ENCODE peak calls at places on chromosomes 16 and 17, in five cellular contexts. One of them, this sample, is unnamed.

GRCh38 chr17:52147872-52148271 is 10.6 kb downstream of the CA10 start:
- DNase-seq in dorsolateral prefrontal cortex: no peak
- DNase-seq in lower lobe of right lung: no peak
- DNase-seq in colonic mucosa: no peak
- DNase-seq in fibroblast of lung: no peak
- DNase-seq in this sample: no peak

GRCh38 chr16:88925540-88925887 is 51.5 kb downstream of the CBFA2T3 start:
- DNase-seq in dorsolateral prefrontal cortex: no peak
- DNase-seq in lower lobe of right lung: no peak
- DNase-seq in colonic mucosa: no peak
- DNase-seq in fibroblast of lung: no peak
- DNase-seq in this sample: no peak

GRCh38 chr17:44935116-44935515 is 12.5 kb downstream of the KIF18B start:
- DNase-seq in dorsolateral prefrontal cortex: no peak
- DNase-seq in lower lobe of right lung: peak
- DNase-seq in colonic mucosa: no peak
- DNase-seq in fibroblast of lung: no peak
- DNase-seq in this sample: no peak

GRCh38 chr17:28864991-28865849 is 10.4 kb downstream of the ERAL1 start:
- DNase-seq in dorsolateral prefrontal cortex: no peak
- DNase-seq in lower lobe of right lung: no peak
- DNase-seq in colonic mucosa: peak
- DNase-seq in fibroblast of lung: no peak
- DNase-seq in this sample: no peak

GRCh38 chr16:15484662-15485061 is 50.3 kb downstream of the BMERB1 start:
- DNase-seq in dorsolateral prefrontal cortex: no peak
- DNase-seq in lower lobe of right lung: no peak
- DNase-seq in colonic mucosa: no peak
- DNase-seq in fibroblast of lung: peak
- DNase-seq in this sample: no peak

GRCh38 chr17:74351552-74352210 is 10.0 kb downstream of the BTBD17 start:
- DNase-seq in dorsolateral prefrontal cortex: peak
- DNase-seq in lower lobe of right lung: no peak
- DNase-seq in colonic mucosa: no peak
- DNase-seq in fibroblast of lung: no peak
- DNase-seq in this sample: no peak

GRCh38 chr16:12255919-12256665 is 279.6 kb downstream of the SNX29 start:
- DNase-seq in dorsolateral prefrontal cortex: no peak
- DNase-seq in lower lobe of right lung: no peak
- DNase-seq in colonic mucosa: no peak
- DNase-seq in fibroblast of lung: no peak
- DNase-seq in this sample: no peak

GRCh38 chr16:10922328-10923145 is 19.7 kb downstream of the DEXI start:
- DNase-seq in dorsolateral prefrontal cortex: no peak
- DNase-seq in lower lobe of right lung: peak
- DNase-seq in colonic mucosa: no peak
- DNase-seq in fibroblast of lung: peak
- DNase-seq in this sample: no peak

GRCh38 chr16:73015612-73016487 is 32.1 kb downstream of the ZFHX3 start:
- DNase-seq in dorsolateral prefrontal cortex: no peak
- DNase-seq in lower lobe of right lung: peak
- DNase-seq in colonic mucosa: no peak
- DNase-seq in fibroblast of lung: no peak
- DNase-seq in this sample: no peak

GRCh38 chr17:60901222-60901621 is 223.6 kb downstream of the BCAS3 start:
- DNase-seq in dorsolateral prefrontal cortex: no peak
- DNase-seq in lower lobe of right lung: no peak
- DNase-seq in colonic mucosa: no peak
- DNase-seq in fibroblast of lung: peak
- DNase-seq in this sample: no peak

GRCh38 chr16:31149332-31149731 is 534 bp downstream of the PRSS36 start:
- DNase-seq in dorsolateral prefrontal cortex: no peak
- DNase-seq in lower lobe of right lung: no peak
- DNase-seq in colonic mucosa: no peak
- DNase-seq in fibroblast of lung: no peak
- DNase-seq in this sample: no peak

GRCh38 chr16:85149776-85150175 is 37.5 kb upstream of the CIBAR2 start:
- DNase-seq in dorsolateral prefrontal cortex: no peak
- DNase-seq in lower lobe of right lung: no peak
- DNase-seq in colonic mucosa: no peak
- DNase-seq in fibroblast of lung: no peak
- DNase-seq in this sample: no peak

GRCh38 chr17:37176683-37177082 is 199.1 kb upstream of the C17orf78 start:
- DNase-seq in dorsolateral prefrontal cortex: no peak
- DNase-seq in lower lobe of right lung: no peak
- DNase-seq in colonic mucosa: no peak
- DNase-seq in fibroblast of lung: peak
- DNase-seq in this sample: no peak

GRCh38 chr16:87037012-87037411 is 280.2 kb downstream of the C16orf95 start:
- DNase-seq in dorsolateral prefrontal cortex: no peak
- DNase-seq in lower lobe of right lung: no peak
- DNase-seq in colonic mucosa: no peak
- DNase-seq in fibroblast of lung: no peak
- DNase-seq in this sample: no peak

GRCh38 chr16:675884-676564 is 553 bp downstream of the RHBDL1 start:
- DNase-seq in dorsolateral prefrontal cortex: no peak
- DNase-seq in lower lobe of right lung: no peak
- DNase-seq in colonic mucosa: no peak
- DNase-seq in fibroblast of lung: no peak
- DNase-seq in this sample: no peak

GRCh38 chr16:676565-677297 is 1.3 kb downstream of the RHBDL1 start:
- DNase-seq in dorsolateral prefrontal cortex: no peak
- DNase-seq in lower lobe of right lung: peak
- DNase-seq in colonic mucosa: peak
- DNase-seq in fibroblast of lung: no peak
- DNase-seq in this sample: no peak

GRCh38 chr16:674214-674881 is 1.1 kb upstream of the RHBDL1 start:
- DNase-seq in dorsolateral prefrontal cortex: no peak
- DNase-seq in lower lobe of right lung: no peak
- DNase-seq in colonic mucosa: no peak
- DNase-seq in fibroblast of lung: no peak
- DNase-seq in this sample: no peak

GRCh38 chr16:673399-673991 is 2.0 kb upstream of the RHBDL1 start:
- DNase-seq in dorsolateral prefrontal cortex: no peak
- DNase-seq in lower lobe of right lung: no peak
- DNase-seq in colonic mucosa: no peak
- DNase-seq in fibroblast of lung: no peak
- DNase-seq in this sample: no peak

GRCh38 chr16:674968-675883 is at the start of gene RHBDL1:
- DNase-seq in dorsolateral prefrontal cortex: peak
- DNase-seq in lower lobe of right lung: peak
- DNase-seq in colonic mucosa: no peak
- DNase-seq in fibroblast of lung: peak
- DNase-seq in this sample: no peak
- TF ChIP-seq CTCF in dorsolateral prefrontal cortex: no peak
- TF ChIP-seq CTCF in lower lobe of right lung: no peak
- TF ChIP-seq CTCF in colonic mucosa: no peak
- TF ChIP-seq CTCF in fibroblast of lung: no peak
- TF ChIP-seq CTCF in this sample: no peak

GRCh38 chr17:50507871-50508572 is at the start of gene MYCBPAP:
- DNase-seq in dorsolateral prefrontal cortex: peak
- DNase-seq in lower lobe of right lung: peak
- DNase-seq in colonic mucosa: peak
- DNase-seq in fibroblast of lung: peak
- DNase-seq in this sample: peak
- TF ChIP-seq CTCF in dorsolateral prefrontal cortex: peak
- TF ChIP-seq CTCF in lower lobe of right lung: peak
- TF ChIP-seq CTCF in colonic mucosa: no peak
- TF ChIP-seq CTCF in fibroblast of lung: no peak
- TF ChIP-seq CTCF in this sample: peak

DNA sequence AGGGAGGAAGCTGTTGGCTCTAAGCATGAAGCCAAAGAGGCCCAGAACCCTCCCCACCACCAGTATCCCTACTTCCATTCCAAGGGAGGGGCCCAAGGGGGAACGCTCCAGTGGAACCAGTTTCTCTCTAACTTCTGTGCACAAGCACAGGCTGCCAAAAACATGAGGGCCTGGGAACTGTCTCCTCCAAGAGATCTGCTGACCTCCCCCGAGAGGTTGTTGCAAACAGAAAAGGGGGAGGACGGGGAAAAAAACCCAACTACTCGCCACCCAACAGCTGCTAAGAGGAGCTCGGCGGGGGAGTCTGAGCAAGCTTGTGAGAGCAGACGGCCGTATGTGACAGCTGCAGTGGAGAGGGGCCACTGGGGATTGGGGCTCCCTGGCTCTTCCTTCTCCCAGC is 15.7 kb upstream of the SLC35B1 start:
- DNase-seq in dorsolateral prefrontal cortex: no peak
- DNase-seq in lower lobe of right lung: no peak
- DNase-seq in colonic mucosa: peak
- DNase-seq in fibroblast of lung: peak
- DNase-seq in this sample: no peak
- TF ChIP-seq CTCF in dorsolateral prefrontal cortex: no peak
- TF ChIP-seq CTCF in lower lobe of right lung: no peak
- TF ChIP-seq CTCF in colonic mucosa: no peak
- TF ChIP-seq CTCF in fibroblast of lung: no peak
- TF ChIP-seq CTCF in this sample: no peak

GRCh38 chr17:81429813-81430510 is 34.7 kb downstream of the BAHCC1 start:
- DNase-seq in dorsolateral prefrontal cortex: no peak
- DNase-seq in lower lobe of right lung: no peak
- DNase-seq in colonic mucosa: no peak
- DNase-seq in fibroblast of lung: peak
- DNase-seq in this sample: no peak
- TF ChIP-seq CTCF in dorsolateral prefrontal cortex: no peak
- TF ChIP-seq CTCF in lower lobe of right lung: no peak
- TF ChIP-seq CTCF in colonic mucosa: no peak
- TF ChIP-seq CTCF in fibroblast of lung: no peak
- TF ChIP-seq CTCF in this sample: no peak

GRCh38 chr17:67376892-67377726 is at the start of gene PITPNC1:
- DNase-seq in dorsolateral prefrontal cortex: peak
- DNase-seq in lower lobe of right lung: peak
- DNase-seq in colonic mucosa: peak
- DNase-seq in fibroblast of lung: peak
- DNase-seq in this sample: peak

GRCh38 chr17:67379251-67379630 is 2.2 kb downstream of the PITPNC1 start:
- DNase-seq in dorsolateral prefrontal cortex: no peak
- DNase-seq in lower lobe of right lung: no peak
- DNase-seq in colonic mucosa: no peak
- DNase-seq in fibroblast of lung: no peak
- DNase-seq in this sample: no peak

GRCh38 chr17:67376509-67376891 is 581 bp upstream of the PITPNC1 start:
- DNase-seq in dorsolateral prefrontal cortex: no peak
- DNase-seq in lower lobe of right lung: no peak
- DNase-seq in colonic mucosa: no peak
- DNase-seq in fibroblast of lung: peak
- DNase-seq in this sample: no peak

GRCh38 chr17:67378444-67379250 is 1.6 kb downstream of the PITPNC1 start:
- DNase-seq in dorsolateral prefrontal cortex: peak
- DNase-seq in lower lobe of right lung: peak
- DNase-seq in colonic mucosa: peak
- DNase-seq in fibroblast of lung: peak
- DNase-seq in this sample: no peak

DNA sequence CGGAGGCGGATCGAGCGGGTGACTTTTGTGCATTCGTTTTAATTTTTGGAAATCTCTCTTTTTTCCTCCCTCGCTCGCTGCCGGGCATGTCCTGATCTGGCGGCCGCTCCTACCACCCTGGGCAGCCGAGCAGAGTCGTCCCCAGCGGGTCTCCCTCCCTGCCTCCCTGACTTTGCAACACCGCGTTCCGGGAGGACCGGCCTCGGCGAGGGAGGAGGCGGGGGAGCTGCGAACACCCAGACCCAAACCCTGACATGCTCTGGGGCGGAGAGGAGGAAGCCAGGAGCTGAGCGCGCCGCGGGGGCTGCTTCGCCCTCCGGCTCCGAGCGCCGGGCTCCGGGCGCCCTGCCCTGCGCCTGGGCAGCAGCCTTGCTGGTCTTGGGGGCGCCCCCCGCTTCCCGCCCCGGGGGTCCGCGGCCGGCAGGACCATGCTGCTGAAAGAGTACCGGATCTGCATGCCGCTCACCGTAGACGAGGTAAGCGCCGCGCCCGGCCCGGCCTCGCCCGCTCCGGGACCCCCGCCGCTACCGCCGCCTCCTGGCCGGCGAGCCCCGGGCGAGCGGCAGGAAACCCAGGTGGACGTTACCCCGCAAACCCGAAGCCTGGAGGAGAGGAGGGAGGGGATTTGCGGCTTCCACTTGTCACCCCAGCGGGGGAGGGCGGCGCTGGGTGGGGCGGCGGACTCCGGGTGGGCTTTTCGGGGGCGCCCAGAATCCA is 804 bp downstream of the PITPNC1 start:
- DNase-seq in dorsolateral prefrontal cortex: peak
- DNase-seq in lower lobe of right lung: peak
- DNase-seq in colonic mucosa: peak
- DNase-seq in fibroblast of lung: peak
- DNase-seq in this sample: no peak
- TF ChIP-seq CTCF in dorsolateral prefrontal cortex: no peak
- TF ChIP-seq CTCF in lower lobe of right lung: peak
- TF ChIP-seq CTCF in colonic mucosa: peak
- TF ChIP-seq CTCF in fibroblast of lung: peak
- TF ChIP-seq CTCF in this sample: peak

GRCh38 chr16:48284772-48285409 is 37.6 kb upstream of the ABCC11 start:
- DNase-seq in dorsolateral prefrontal cortex: no peak
- DNase-seq in lower lobe of right lung: no peak
- DNase-seq in colonic mucosa: no peak
- DNase-seq in fibroblast of lung: no peak
- DNase-seq in this sample: no peak
- TF ChIP-seq CTCF in dorsolateral prefrontal cortex: no peak
- TF ChIP-seq CTCF in lower lobe of right lung: no peak
- TF ChIP-seq CTCF in colonic mucosa: no peak
- TF ChIP-seq CTCF in fibroblast of lung: no peak
- TF ChIP-seq CTCF in this sample: no peak

GRCh38 chr17:58200024-58200633 is 7.6 kb downstream of the EPX start:
- DNase-seq in dorsolateral prefrontal cortex: no peak
- DNase-seq in lower lobe of right lung: peak
- DNase-seq in colonic mucosa: peak
- DNase-seq in fibroblast of lung: peak
- DNase-seq in this sample: no peak
- TF ChIP-seq CTCF in dorsolateral prefrontal cortex: peak
- TF ChIP-seq CTCF in lower lobe of right lung: peak
- TF ChIP-seq CTCF in colonic mucosa: peak
- TF ChIP-seq CTCF in fibroblast of lung: peak
- TF ChIP-seq CTCF in this sample: peak

DNA sequence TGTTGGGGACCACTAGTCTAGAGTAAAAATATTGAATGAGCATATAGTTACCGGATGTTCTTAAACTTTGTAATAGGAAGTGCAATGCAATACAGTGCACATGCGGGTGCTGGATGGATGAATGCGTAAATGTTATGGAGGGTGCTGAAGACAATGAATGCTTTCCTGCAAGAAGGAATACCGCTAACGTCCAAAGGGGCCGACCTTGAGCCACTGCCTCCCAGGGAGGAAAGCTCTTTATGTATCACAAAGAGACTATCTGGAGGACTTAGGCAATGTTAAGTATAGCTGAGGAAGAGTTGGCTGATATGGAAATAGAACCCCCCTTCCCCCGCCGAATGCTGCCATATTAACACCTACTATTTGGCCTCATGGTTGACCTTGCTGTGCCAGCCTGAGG is 27.5 kb upstream of the SHCBP1 start:
- DNase-seq in dorsolateral prefrontal cortex: no peak
- DNase-seq in lower lobe of right lung: no peak
- DNase-seq in colonic mucosa: no peak
- DNase-seq in fibroblast of lung: no peak
- DNase-seq in this sample: no peak
- TF ChIP-seq CTCF in dorsolateral prefrontal cortex: no peak
- TF ChIP-seq CTCF in lower lobe of right lung: no peak
- TF ChIP-seq CTCF in colonic mucosa: no peak
- TF ChIP-seq CTCF in fibroblast of lung: no peak
- TF ChIP-seq CTCF in this sample: no peak

This sample was measured in AG09319.